ENCODE peak calls at places on chromosomes 16 and 17, in four cellular contexts. One of them, this sample, is unnamed.

GRCh38 chr16:87582221-87582965 is 19.9 kb upstream of the JPH3 start:
- DNase-seq in HL-60: no peak
- DNase-seq in cardiac fibroblast: peak
- DNase-seq in heart right ventricle: peak
- DNase-seq in this sample: peak

GRCh38 chr16:2687531-2688308 is 5.4 kb downstream of the KCTD5 start:
- DNase-seq in HL-60: no peak
- DNase-seq in cardiac fibroblast: no peak
- DNase-seq in heart right ventricle: no peak
- DNase-seq in this sample: no peak

GRCh38 chr17:19946921-19947320 is 30.7 kb downstream of the AKAP10 start:
- DNase-seq in HL-60: no peak
- DNase-seq in cardiac fibroblast: no peak
- DNase-seq in heart right ventricle: no peak
- DNase-seq in this sample: no peak

GRCh38 chr17:62968445-62968923 is 2.4 kb downstream of the TANC2 start:
- DNase-seq in HL-60: peak
- DNase-seq in cardiac fibroblast: peak
- DNase-seq in heart right ventricle: no peak
- DNase-seq in this sample: no peak

GRCh38 chr17:50593321-50593720 is 32.8 kb downstream of the CACNA1G start:
- DNase-seq in HL-60: no peak
- DNase-seq in cardiac fibroblast: no peak
- DNase-seq in heart right ventricle: peak
- DNase-seq in this sample: no peak

GRCh38 chr17:7932483-7932891 is 481 bp downstream of the CNTROB start:
- DNase-seq in HL-60: peak
- DNase-seq in cardiac fibroblast: peak
- DNase-seq in heart right ventricle: no peak
- DNase-seq in this sample: no peak

GRCh38 chr16:64417711-64418227 is 704.1 kb downstream of the CDH11 start:
- DNase-seq in HL-60: no peak
- DNase-seq in cardiac fibroblast: peak
- DNase-seq in heart right ventricle: no peak
- DNase-seq in this sample: no peak

GRCh38 chr17:49681336-49681735 is 3.4 kb upstream of the SPOP start:
- DNase-seq in HL-60: no peak
- DNase-seq in cardiac fibroblast: no peak
- DNase-seq in heart right ventricle: no peak
- DNase-seq in this sample: no peak

GRCh38 chr17:44376124-44376523 is 12.5 kb upstream of the FAM171A2 start:
- DNase-seq in HL-60: no peak
- DNase-seq in cardiac fibroblast: peak
- DNase-seq in heart right ventricle: peak
- DNase-seq in this sample: no peak

GRCh38 chr16:57277586-57277985 is 6.9 kb downstream of the PLLP start:
- DNase-seq in HL-60: peak
- DNase-seq in cardiac fibroblast: peak
- DNase-seq in heart right ventricle: no peak
- DNase-seq in this sample: no peak

GRCh38 chr16:13883266-13883665 is 36.7 kb upstream of the ERCC4 start:
- DNase-seq in HL-60: no peak
- DNase-seq in cardiac fibroblast: no peak
- DNase-seq in heart right ventricle: no peak
- DNase-seq in this sample: no peak

GRCh38 chr17:65041518-65041917 is 15.0 kb downstream of the GNA13 start:
- DNase-seq in HL-60: no peak
- DNase-seq in cardiac fibroblast: no peak
- DNase-seq in heart right ventricle: no peak
- DNase-seq in this sample: no peak

GRCh38 chr17:76635039-76635438 is 8.5 kb downstream of the ST6GALNAC1 start:
- DNase-seq in HL-60: no peak
- DNase-seq in cardiac fibroblast: no peak
- DNase-seq in heart right ventricle: no peak
- DNase-seq in this sample: no peak

GRCh38 chr17:47252766-47253512 is 688 bp upstream of the ITGB3 start:
- DNase-seq in HL-60: no peak
- DNase-seq in cardiac fibroblast: no peak
- DNase-seq in heart right ventricle: no peak
- DNase-seq in this sample: no peak

GRCh38 chr17:47252209-47252608 is 1.4 kb upstream of the ITGB3 start:
- DNase-seq in HL-60: no peak
- DNase-seq in cardiac fibroblast: no peak
- DNase-seq in heart right ventricle: no peak
- DNase-seq in this sample: no peak

GRCh38 chr17:47251421-47251940 is 2.1 kb upstream of the ITGB3 start:
- DNase-seq in HL-60: no peak
- DNase-seq in cardiac fibroblast: no peak
- DNase-seq in heart right ventricle: no peak
- DNase-seq in this sample: no peak

GRCh38 chr17:47254403-47254943 is 846 bp downstream of the ITGB3 start:
- DNase-seq in HL-60: no peak
- DNase-seq in cardiac fibroblast: no peak
- DNase-seq in heart right ventricle: no peak
- DNase-seq in this sample: no peak

DNA sequence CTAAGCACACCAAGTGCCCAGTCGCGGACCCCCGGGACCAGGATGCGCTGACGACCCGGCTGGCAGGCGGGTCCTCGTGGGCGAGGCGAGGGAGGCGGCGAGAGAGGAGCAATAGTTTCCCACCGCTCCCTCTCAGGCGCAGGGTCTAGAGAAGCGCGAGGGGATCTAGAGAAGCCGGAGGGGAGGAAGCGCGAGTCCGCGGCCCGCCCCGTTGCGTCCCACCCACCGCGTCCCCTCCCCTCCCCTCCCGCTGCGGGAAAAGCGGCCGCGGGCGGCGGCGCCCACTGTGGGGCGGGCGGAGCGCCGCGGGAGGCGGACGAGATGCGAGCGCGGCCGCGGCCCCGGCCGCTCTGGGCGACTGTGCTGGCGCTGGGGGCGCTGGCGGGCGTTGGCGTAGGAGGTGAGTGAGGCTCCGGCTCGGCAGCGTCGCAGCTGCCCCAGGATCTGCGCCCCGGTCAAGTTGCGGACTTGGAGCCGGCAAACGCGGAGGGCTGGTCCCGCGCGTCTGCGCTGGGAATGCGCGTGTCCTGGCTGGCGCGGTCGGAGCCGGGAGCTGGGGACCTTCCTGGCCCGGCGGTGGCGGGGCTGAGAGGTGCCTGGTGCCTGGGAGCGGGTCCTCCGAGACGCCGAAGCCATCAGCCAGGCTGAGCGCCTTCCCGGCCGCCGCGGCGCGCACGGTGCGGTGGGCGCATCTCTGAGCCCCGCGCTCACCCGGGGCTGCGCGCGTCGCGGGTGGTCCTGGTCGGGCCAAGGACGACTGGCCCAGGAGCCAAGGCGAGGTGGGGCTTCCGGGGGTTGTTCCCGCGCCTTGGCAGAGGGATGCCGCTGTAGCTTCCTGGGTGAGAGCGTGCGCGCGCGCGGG is at the start of gene ITGB3:
- DNase-seq in HL-60: peak
- DNase-seq in cardiac fibroblast: peak
- DNase-seq in heart right ventricle: peak
- DNase-seq in this sample: no peak
- TF ChIP-seq CTCF in HL-60: peak
- TF ChIP-seq CTCF in cardiac fibroblast: peak
- TF ChIP-seq CTCF in heart right ventricle: peak
- TF ChIP-seq CTCF in this sample: peak

GRCh38 chr16:17461951-17462729 is 8.6 kb downstream of the XYLT1 start:
- DNase-seq in HL-60: peak
- DNase-seq in cardiac fibroblast: no peak
- DNase-seq in heart right ventricle: no peak
- DNase-seq in this sample: no peak
- TF ChIP-seq CTCF in HL-60: peak
- TF ChIP-seq CTCF in cardiac fibroblast: no peak
- TF ChIP-seq CTCF in heart right ventricle: no peak
- TF ChIP-seq CTCF in this sample: no peak

GRCh38 chr17:34582185-34582900 is 3.0 kb downstream of the TMEM132E start:
- DNase-seq in HL-60: no peak
- DNase-seq in cardiac fibroblast: no peak
- DNase-seq in heart right ventricle: no peak
- DNase-seq in this sample: no peak

GRCh38 chr17:34582901-34583245 is 3.5 kb downstream of the TMEM132E start:
- DNase-seq in HL-60: no peak
- DNase-seq in cardiac fibroblast: no peak
- DNase-seq in heart right ventricle: no peak
- DNase-seq in this sample: no peak

GRCh38 chr17:34581446-34582184 is 2.2 kb downstream of the TMEM132E start:
- DNase-seq in HL-60: no peak
- DNase-seq in cardiac fibroblast: no peak
- DNase-seq in heart right ventricle: no peak
- DNase-seq in this sample: no peak

GRCh38 chr17:34586346-34586846 is 7.0 kb downstream of the TMEM132E start:
- DNase-seq in HL-60: no peak
- DNase-seq in cardiac fibroblast: no peak
- DNase-seq in heart right ventricle: no peak
- DNase-seq in this sample: no peak

GRCh38 chr17:34584805-34585416 is 5.5 kb downstream of the TMEM132E start:
- DNase-seq in HL-60: no peak
- DNase-seq in cardiac fibroblast: peak
- DNase-seq in heart right ventricle: no peak
- DNase-seq in this sample: peak
- TF ChIP-seq CTCF in HL-60: no peak
- TF ChIP-seq CTCF in cardiac fibroblast: no peak
- TF ChIP-seq CTCF in heart right ventricle: peak
- TF ChIP-seq CTCF in this sample: peak

GRCh38 chr17:57406981-57407286 is 150.6 kb downstream of the MSI2 start:
- DNase-seq in HL-60: no peak
- DNase-seq in cardiac fibroblast: no peak
- DNase-seq in heart right ventricle: no peak
- DNase-seq in this sample: no peak

GRCh38 chr17:57406131-57406980 is 150.0 kb downstream of the MSI2 start:
- DNase-seq in HL-60: no peak
- DNase-seq in cardiac fibroblast: peak
- DNase-seq in heart right ventricle: no peak
- DNase-seq in this sample: no peak

GRCh38 chr17:57407287-57408063 is 151.2 kb downstream of the MSI2 start:
- DNase-seq in HL-60: no peak
- DNase-seq in cardiac fibroblast: no peak
- DNase-seq in heart right ventricle: no peak
- DNase-seq in this sample: no peak

GRCh38 chr17:57410169-57410568 is 153.8 kb downstream of the MSI2 start:
- DNase-seq in HL-60: no peak
- DNase-seq in cardiac fibroblast: no peak
- DNase-seq in heart right ventricle: no peak
- DNase-seq in this sample: no peak

GRCh38 chr17:57408064-57408811 is 151.9 kb downstream of the MSI2 start:
- DNase-seq in HL-60: peak
- DNase-seq in cardiac fibroblast: no peak
- DNase-seq in heart right ventricle: no peak
- DNase-seq in this sample: no peak
- TF ChIP-seq CTCF in HL-60: no peak
- TF ChIP-seq CTCF in cardiac fibroblast: no peak
- TF ChIP-seq CTCF in heart right ventricle: no peak
- TF ChIP-seq CTCF in this sample: no peak

GRCh38 chr17:1047177-1047885 is 50.4 kb downstream of the TIMM22 start:
- DNase-seq in HL-60: no peak
- DNase-seq in cardiac fibroblast: peak
- DNase-seq in heart right ventricle: peak
- DNase-seq in this sample: peak
- TF ChIP-seq CTCF in HL-60: no peak
- TF ChIP-seq CTCF in cardiac fibroblast: no peak
- TF ChIP-seq CTCF in heart right ventricle: no peak
- TF ChIP-seq CTCF in this sample: peak

GRCh38 chr17:6654816-6655731 is 3.5 kb downstream of the C17orf100 start:
- DNase-seq in HL-60: no peak
- DNase-seq in cardiac fibroblast: no peak
- DNase-seq in heart right ventricle: no peak
- DNase-seq in this sample: no peak
- TF ChIP-seq CTCF in HL-60: no peak
- TF ChIP-seq CTCF in cardiac fibroblast: no peak
- TF ChIP-seq CTCF in heart right ventricle: no peak
- TF ChIP-seq CTCF in this sample: no peak

DNA sequence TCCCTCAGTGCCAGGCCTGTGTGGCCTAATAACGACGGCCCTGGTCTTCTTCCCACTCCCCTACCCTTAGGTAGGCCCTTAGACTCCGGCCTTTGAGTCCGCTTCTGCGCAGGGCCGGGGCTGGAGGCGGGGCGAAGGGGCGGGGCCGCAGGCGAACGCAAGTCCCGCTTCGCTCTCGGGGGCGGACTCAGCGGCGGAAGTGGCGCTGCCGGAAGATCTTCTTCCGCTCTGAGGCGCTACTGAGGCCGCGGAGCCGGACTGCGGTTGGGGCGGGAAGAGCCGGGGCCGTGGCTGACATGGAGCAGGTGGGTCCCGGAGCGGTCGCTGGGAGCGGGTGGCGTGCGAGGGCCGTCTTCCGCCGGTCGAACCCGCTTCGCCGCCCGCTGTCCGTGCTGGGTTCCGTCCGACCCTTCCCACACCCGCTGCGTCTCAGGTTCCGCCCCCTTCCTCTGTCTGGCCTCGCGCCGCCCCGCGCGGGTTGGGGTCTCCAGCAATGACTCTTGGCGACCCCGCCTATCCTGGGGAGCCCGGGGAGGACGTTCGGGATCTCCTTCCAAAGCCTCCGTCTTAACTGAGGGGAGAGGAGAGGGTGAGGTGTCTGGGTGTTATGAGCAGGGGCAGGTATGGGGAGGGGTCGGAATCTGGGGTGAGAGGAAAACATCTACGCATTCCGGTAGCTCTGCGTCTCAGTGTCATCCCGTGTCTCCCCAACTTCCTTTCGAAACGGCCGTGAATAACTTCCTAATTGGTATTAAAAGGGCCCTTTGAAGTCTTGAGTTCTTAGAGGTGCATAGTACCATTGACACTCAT is at the start of gene STARD3:
- DNase-seq in HL-60: peak
- DNase-seq in cardiac fibroblast: peak
- DNase-seq in heart right ventricle: peak
- DNase-seq in this sample: no peak
- TF ChIP-seq CTCF in HL-60: no peak
- TF ChIP-seq CTCF in cardiac fibroblast: peak
- TF ChIP-seq CTCF in heart right ventricle: peak
- TF ChIP-seq CTCF in this sample: peak

DNA sequence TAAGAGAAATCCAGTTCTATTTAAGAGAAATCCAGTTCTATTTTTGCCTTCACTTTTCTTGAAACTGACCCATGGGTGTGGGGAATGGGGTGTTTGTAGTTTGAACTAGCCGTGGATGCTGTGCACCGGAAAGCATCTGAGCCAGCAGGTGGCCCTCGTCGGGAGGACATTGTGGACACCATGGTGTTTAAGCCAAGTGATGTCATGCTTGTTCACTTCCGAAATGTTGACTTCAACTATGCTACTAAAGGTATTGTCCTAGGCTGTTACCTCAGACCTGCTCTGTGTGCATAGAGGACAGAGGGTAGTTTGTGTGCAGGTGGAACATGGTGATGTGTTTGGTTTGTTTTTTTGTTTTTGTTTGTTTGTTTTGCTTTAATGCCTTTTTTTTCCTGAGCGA is 3.3 kb downstream of the ATXN2L start:
- DNase-seq in HL-60: no peak
- DNase-seq in cardiac fibroblast: no peak
- DNase-seq in heart right ventricle: no peak
- DNase-seq in this sample: no peak
- TF ChIP-seq CTCF in HL-60: no peak
- TF ChIP-seq CTCF in cardiac fibroblast: peak
- TF ChIP-seq CTCF in heart right ventricle: no peak
- TF ChIP-seq CTCF in this sample: peak

This sample was measured in chondrocyte.